ENCODE peak calls at places on chromosome X, in five cellular contexts. One of them, this sample, is unnamed.

GRCh38 chrX:110161361-110161686 is 156.6 kb downstream of the AMMECR1 start:
- DNase-seq in H1: no peak
- DNase-seq in OCI-LY7: no peak
- DNase-seq in right atrium auricular region: no peak
- DNase-seq in WERI-Rb-1: no peak
- DNase-seq in this sample: no peak

GRCh38 chrX:140525448-140525847 is 20.6 kb upstream of the SOX3 start:
- DNase-seq in H1: no peak
- DNase-seq in OCI-LY7: no peak
- DNase-seq in right atrium auricular region: no peak
- DNase-seq in WERI-Rb-1: no peak
- DNase-seq in this sample: no peak

GRCh38 chrX:71909956-71910355 is 689 bp upstream of the NHSL2 start:
- DNase-seq in H1: peak; percentile 55
- DNase-seq in OCI-LY7: no peak
- DNase-seq in right atrium auricular region: no peak
- DNase-seq in WERI-Rb-1: peak; percentile 64
- DNase-seq in this sample: peak; percentile 23

GRCh38 chrX:96140796-96141195 is 543.8 kb upstream of the DIAPH2 start:
- DNase-seq in H1: no peak
- DNase-seq in OCI-LY7: no peak
- DNase-seq in right atrium auricular region: no peak
- DNase-seq in WERI-Rb-1: no peak
- DNase-seq in this sample: no peak

GRCh38 chrX:134737061-134737460 is 78.8 kb upstream of the PLAC1 start:
- DNase-seq in H1: no peak
- DNase-seq in OCI-LY7: no peak
- DNase-seq in right atrium auricular region: no peak
- DNase-seq in WERI-Rb-1: peak; percentile 56
- DNase-seq in this sample: no peak

GRCh38 chrX:97021680-97022079 is 138.0 kb downstream of the RPA4 start:
- DNase-seq in H1: no peak
- DNase-seq in OCI-LY7: no peak
- DNase-seq in right atrium auricular region: no peak
- DNase-seq in WERI-Rb-1: no peak
- DNase-seq in this sample: peak; percentile 44

GRCh38 chrX:20252392-20253231 is 14.1 kb downstream of the RPS6KA3 start:
- DNase-seq in H1: peak; percentile 82
- DNase-seq in OCI-LY7: peak; percentile 52
- DNase-seq in right atrium auricular region: no peak
- DNase-seq in WERI-Rb-1: peak; percentile 54
- DNase-seq in this sample: no peak

GRCh38 chrX:853304-853703 is 222.7 kb downstream of the SHOX start:
- DNase-seq in H1: no peak
- DNase-seq in OCI-LY7: no peak
- DNase-seq in right atrium auricular region: no peak
- DNase-seq in WERI-Rb-1: no peak
- DNase-seq in this sample: no peak

GRCh38 chrX:139691493-139691842 is 16.5 kb downstream of the MCF2 start:
- DNase-seq in H1: no peak
- DNase-seq in OCI-LY7: no peak
- DNase-seq in right atrium auricular region: no peak
- DNase-seq in WERI-Rb-1: no peak
- DNase-seq in this sample: no peak

GRCh38 chrX:110966839-110967238 is 129.2 kb upstream of the PAK3 start:
- DNase-seq in H1: no peak
- DNase-seq in OCI-LY7: no peak
- DNase-seq in right atrium auricular region: no peak
- DNase-seq in WERI-Rb-1: no peak
- DNase-seq in this sample: peak; percentile 10

GRCh38 chrX:10310502-10310901 is 153.7 kb downstream of the CLCN4 start:
- DNase-seq in H1: no peak
- DNase-seq in OCI-LY7: no peak
- DNase-seq in right atrium auricular region: no peak
- DNase-seq in WERI-Rb-1: no peak
- DNase-seq in this sample: no peak

GRCh38 chrX:14361430-14361829 is 167.9 kb upstream of the GLRA2 start:
- DNase-seq in H1: no peak
- DNase-seq in OCI-LY7: no peak
- DNase-seq in right atrium auricular region: no peak
- DNase-seq in WERI-Rb-1: no peak
- DNase-seq in this sample: no peak

GRCh38 chrX:9961750-9962149 is 5.4 kb upstream of the CLDN34 start:
- DNase-seq in H1: no peak
- DNase-seq in OCI-LY7: no peak
- DNase-seq in right atrium auricular region: no peak
- DNase-seq in WERI-Rb-1: no peak
- DNase-seq in this sample: no peak

GRCh38 chrX:67544281-67544680 is 460 bp downstream of the AR start:
- DNase-seq in H1: no peak
- DNase-seq in OCI-LY7: no peak
- DNase-seq in right atrium auricular region: no peak
- DNase-seq in WERI-Rb-1: no peak
- DNase-seq in this sample: no peak

GRCh38 chrX:150842198-150842553 is 56.3 kb downstream of the CD99L2 start:
- DNase-seq in H1: no peak
- DNase-seq in OCI-LY7: no peak
- DNase-seq in right atrium auricular region: no peak
- DNase-seq in WERI-Rb-1: no peak
- DNase-seq in this sample: no peak

GRCh38 chrX:71618303-71618721 is at the start of gene CXCR3:
- DNase-seq in H1: no peak
- DNase-seq in OCI-LY7: peak; percentile 59
- DNase-seq in right atrium auricular region: no peak
- DNase-seq in WERI-Rb-1: no peak
- DNase-seq in this sample: no peak

GRCh38 chrX:35340451-35340850 is 397.9 kb downstream of the FAM47B start:
- DNase-seq in H1: no peak
- DNase-seq in OCI-LY7: no peak
- DNase-seq in right atrium auricular region: no peak
- DNase-seq in WERI-Rb-1: no peak
- DNase-seq in this sample: peak; percentile 9

GRCh38 chrX:107571296-107571998 is 56.9 kb upstream of the PRPS1 start:
- DNase-seq in H1: no peak
- DNase-seq in OCI-LY7: no peak
- DNase-seq in right atrium auricular region: no peak
- DNase-seq in WERI-Rb-1: no peak
- DNase-seq in this sample: peak; percentile 65

GRCh38 chrX:100649550-100650356 is 5.8 kb downstream of the SRPX2 start:
- DNase-seq in H1: no peak
- DNase-seq in OCI-LY7: no peak
- DNase-seq in right atrium auricular region: peak; percentile 83
- DNase-seq in WERI-Rb-1: peak; percentile 58
- DNase-seq in this sample: peak; percentile 70

GRCh38 chrX:115625577-115626301 is 64.8 kb downstream of the PLS3 start:
- DNase-seq in H1: no peak
- DNase-seq in OCI-LY7: no peak
- DNase-seq in right atrium auricular region: no peak
- DNase-seq in WERI-Rb-1: no peak
- DNase-seq in this sample: peak; percentile 75

GRCh38 chrX:13816899-13817298 is at the start of gene GPM6B:
- DNase-seq in H1: peak; percentile 46
- DNase-seq in OCI-LY7: no peak
- DNase-seq in right atrium auricular region: no peak
- DNase-seq in WERI-Rb-1: no peak
- DNase-seq in this sample: no peak

DNA sequence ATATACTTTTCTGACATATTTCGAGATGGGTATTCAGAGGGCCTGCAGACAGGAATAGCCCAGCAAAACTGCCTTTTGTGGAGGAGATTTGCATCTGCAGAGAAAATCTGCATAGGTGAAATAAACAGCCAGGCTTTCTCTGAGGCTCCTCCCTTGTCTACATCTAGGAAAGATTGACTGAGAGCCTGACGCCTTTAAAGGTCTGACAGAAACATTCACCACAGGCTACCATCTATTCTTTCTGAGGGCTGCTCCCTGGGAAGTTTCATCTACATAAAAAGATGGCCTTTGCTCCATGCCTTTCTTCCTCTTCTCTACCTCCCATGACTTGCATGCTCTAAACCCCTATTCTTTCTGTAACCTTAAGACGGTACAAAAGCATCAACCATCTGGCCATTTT is 55.0 kb upstream of the AP1S2 start:
- DNase-seq in H1: no peak
- DNase-seq in OCI-LY7: no peak
- DNase-seq in right atrium auricular region: no peak
- DNase-seq in WERI-Rb-1: no peak
- DNase-seq in this sample: no peak
- H3K27ac ChIP-seq in H1: peak overlapping the region; percentile 67
- H3K27ac ChIP-seq in OCI-LY7: no peak overlapping the region
- H3K27ac ChIP-seq in right atrium auricular region: no peak overlapping the region
- H3K27ac ChIP-seq in WERI-Rb-1: no peak overlapping the region
- H3K27ac ChIP-seq in this sample: no peak overlapping the region

GRCh38 chrX:152821145-152821765 is 9.3 kb downstream of the CETN2 start:
- DNase-seq in H1: peak; percentile 69
- DNase-seq in OCI-LY7: peak; percentile 25
- DNase-seq in right atrium auricular region: no peak
- DNase-seq in WERI-Rb-1: peak; percentile 72
- DNase-seq in this sample: peak; percentile 18
- TF ChIP-seq CTCF in H1: peak; percentile 67
- TF ChIP-seq CTCF in OCI-LY7: peak; percentile 73
- TF ChIP-seq CTCF in right atrium auricular region: peak; percentile 34
- TF ChIP-seq CTCF in WERI-Rb-1: peak; percentile 80
- TF ChIP-seq CTCF in this sample: peak; percentile 67

DNA sequence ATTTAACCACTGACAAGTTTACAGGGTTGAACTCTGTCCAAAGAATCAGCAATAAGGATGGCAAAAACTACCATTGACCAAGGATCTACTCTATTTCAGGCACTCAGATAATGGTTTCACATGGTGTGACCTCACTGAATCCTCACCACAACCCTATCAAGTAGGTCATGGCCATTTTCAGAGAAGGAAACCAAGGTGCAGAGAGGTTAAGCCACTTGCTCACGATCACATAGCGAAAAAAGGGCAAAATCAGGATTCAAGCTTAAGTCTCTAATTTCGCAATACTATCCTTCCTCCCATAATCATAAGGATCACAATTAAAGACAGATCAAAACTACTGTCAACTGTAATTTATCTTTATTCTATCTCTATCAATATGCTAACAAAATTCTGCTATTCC is 191.0 kb upstream of the AFF2 start:
- DNase-seq in H1: no peak
- DNase-seq in OCI-LY7: no peak
- DNase-seq in right atrium auricular region: no peak
- DNase-seq in WERI-Rb-1: no peak
- DNase-seq in this sample: no peak
- H3K27ac ChIP-seq in H1: no peak overlapping the region
- H3K27ac ChIP-seq in OCI-LY7: no peak overlapping the region
- H3K27ac ChIP-seq in right atrium auricular region: no peak overlapping the region
- H3K27ac ChIP-seq in WERI-Rb-1: no peak overlapping the region
- H3K27ac ChIP-seq in this sample: no peak overlapping the region

DNA sequence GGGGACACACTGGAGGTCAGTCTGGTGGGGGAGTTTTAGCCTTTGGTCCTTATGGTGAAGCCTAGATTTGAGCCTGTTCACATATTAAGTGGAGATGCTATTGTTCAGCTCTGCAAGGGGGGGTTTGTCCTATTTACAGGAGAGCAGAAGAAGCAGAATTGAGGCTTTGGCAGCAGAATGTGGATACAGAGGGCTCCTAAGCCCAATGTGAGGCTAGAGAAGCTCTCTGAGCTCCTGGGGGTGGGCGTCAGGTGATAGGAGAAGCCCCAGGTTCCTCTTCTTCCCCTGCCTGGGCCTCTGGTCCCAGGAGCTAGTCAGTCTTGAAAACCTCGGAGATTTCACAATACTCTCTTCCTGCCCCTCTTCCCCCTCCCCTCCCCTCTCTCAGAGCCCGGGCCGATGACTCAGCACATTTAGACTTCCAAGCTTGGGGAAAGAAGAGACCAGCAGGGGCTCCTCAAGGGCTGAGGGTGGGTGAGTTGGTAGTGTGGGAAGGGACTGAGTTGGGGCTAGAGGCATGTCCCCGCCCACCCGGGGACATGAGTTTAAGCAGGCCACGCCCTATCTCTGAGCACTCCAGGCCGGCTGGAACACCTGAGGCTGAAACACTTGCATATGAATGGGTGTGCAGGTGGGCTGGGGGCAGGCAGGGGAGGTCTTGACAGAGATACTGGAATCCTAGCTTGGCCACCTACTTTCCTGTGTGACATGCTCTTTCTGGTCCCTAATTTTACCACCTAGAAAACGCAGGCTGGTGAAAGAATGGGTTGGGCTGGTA is 3.4 kb downstream of the TFE3 start:
- DNase-seq in H1: peak; percentile 68
- DNase-seq in OCI-LY7: peak; percentile 68
- DNase-seq in right atrium auricular region: peak; percentile 87
- DNase-seq in WERI-Rb-1: peak; percentile 67
- DNase-seq in this sample: peak; percentile 87
- TF ChIP-seq CTCF in H1: no peak
- TF ChIP-seq CTCF in OCI-LY7: no peak
- TF ChIP-seq CTCF in right atrium auricular region: no peak
- TF ChIP-seq CTCF in WERI-Rb-1: no peak
- TF ChIP-seq CTCF in this sample: peak; percentile 51

GRCh38 chrX:15816886-15817285 is 26.6 kb downstream of the ZRSR2 start:
- DNase-seq in H1: no peak
- DNase-seq in OCI-LY7: no peak
- DNase-seq in right atrium auricular region: no peak
- DNase-seq in WERI-Rb-1: no peak
- DNase-seq in this sample: no peak
- H3K27ac ChIP-seq in H1: peak overlapping the region; percentile 81
- H3K27ac ChIP-seq in OCI-LY7: no peak overlapping the region
- H3K27ac ChIP-seq in right atrium auricular region: no peak overlapping the region
- H3K27ac ChIP-seq in WERI-Rb-1: no peak overlapping the region
- H3K27ac ChIP-seq in this sample: no peak overlapping the region

DNA sequence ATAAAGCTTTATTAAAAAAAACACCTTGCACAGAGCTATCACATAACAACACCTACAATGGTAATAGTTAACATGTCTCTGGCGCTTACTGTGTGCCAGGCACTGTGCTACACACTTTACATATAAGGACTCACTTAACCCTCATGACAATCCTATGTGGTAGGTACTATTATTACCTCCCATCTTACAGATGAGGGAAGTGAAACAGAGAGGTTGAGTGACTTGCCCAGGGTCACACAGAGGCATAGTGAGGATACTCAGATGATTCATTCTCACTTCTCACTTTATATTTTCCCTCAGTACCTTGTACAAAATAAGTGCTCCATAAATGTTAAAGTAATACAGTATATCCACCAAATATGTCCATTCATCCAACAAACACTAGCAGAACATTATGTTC is 43.4 kb upstream of the IQSEC2 start:
- DNase-seq in H1: no peak
- DNase-seq in OCI-LY7: no peak
- DNase-seq in right atrium auricular region: no peak
- DNase-seq in WERI-Rb-1: no peak
- DNase-seq in this sample: no peak
- TF ChIP-seq CTCF in H1: no peak
- TF ChIP-seq CTCF in OCI-LY7: no peak
- TF ChIP-seq CTCF in right atrium auricular region: no peak
- TF ChIP-seq CTCF in WERI-Rb-1: no peak
- TF ChIP-seq CTCF in this sample: no peak

DNA sequence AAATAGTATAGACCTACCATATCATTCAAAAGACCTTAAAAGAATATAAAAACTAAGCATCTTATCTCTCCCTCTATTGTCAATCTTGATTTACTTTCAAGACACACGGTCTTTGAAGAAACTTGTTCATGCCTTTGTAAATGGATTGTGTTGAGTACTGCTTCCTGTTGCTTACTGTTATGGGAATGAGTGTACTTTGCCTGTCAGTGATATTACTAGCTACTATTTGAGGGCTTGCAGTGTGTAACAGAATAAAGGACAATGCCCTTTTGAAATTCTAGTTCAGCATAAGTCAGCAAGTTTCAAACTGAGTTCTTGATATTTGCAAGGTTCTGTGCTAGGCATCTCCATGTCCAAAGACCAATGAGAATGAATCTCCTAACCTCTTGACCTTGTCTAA is 36.0 kb downstream of the CDKL5 start:
- DNase-seq in H1: no peak
- DNase-seq in OCI-LY7: no peak
- DNase-seq in right atrium auricular region: no peak
- DNase-seq in WERI-Rb-1: no peak
- DNase-seq in this sample: no peak
- H3K27ac ChIP-seq in H1: no peak overlapping the region
- H3K27ac ChIP-seq in OCI-LY7: no peak overlapping the region
- H3K27ac ChIP-seq in right atrium auricular region: no peak overlapping the region
- H3K27ac ChIP-seq in WERI-Rb-1: no peak overlapping the region
- H3K27ac ChIP-seq in this sample: no peak overlapping the region

This sample was measured in foreskin keratinocyte.